ENCODE peak calls at places on chromosomes 3 and 15, in four cellular contexts. B, D, P and G are unnamed samples.

GRCh38 chr3:100127792-100128191 is 13.5 kb upstream of the FILIP1L start:
- DNase-seq in B (no peak), D (no peak), P (no peak), G (no peak)

GRCh38 chr15:65638681-65639089 is 16.9 kb downstream of the SLC24A1 start:
- DNase-seq in B (peak), D (peak), P (no peak), G (peak)

GRCh38 chr3:126308394-126309125 is 48.6 kb downstream of the KLF15 start:
- DNase-seq in B (no peak), D (no peak), P (peak), G (no peak)

GRCh38 chr15:68290715-68291114 is 13.2 kb downstream of the FEM1B start:
- DNase-seq in B (no peak), D (no peak), P (no peak), G (no peak)

GRCh38 chr15:34847598-34847997 is 52.2 kb upstream of the ACTC1 start:
- DNase-seq in B (no peak), D (peak), P (no peak), G (peak)

GRCh38 chr15:79401301-79401700 is 30.8 kb upstream of the MINAR1 start:
- DNase-seq in B (no peak), D (no peak), P (no peak), G (no peak)

GRCh38 chr3:192607798-192608197 is 119.5 kb downstream of the FGF12 start:
- DNase-seq in B (no peak), D (no peak), P (no peak), G (no peak)

GRCh38 chr3:140724856-140725812 is 47.3 kb downstream of the TRIM42 start:
- DNase-seq in B (no peak), D (no peak), P (no peak), G (no peak)

GRCh38 chr3:187750041-187750512 is 4.8 kb upstream of the BCL6 start:
- DNase-seq in B (no peak), D (peak), P (no peak), G (no peak)

GRCh38 chr15:77419050-77419835 is 661 bp downstream of the PEAK1 start:
- DNase-seq in B (peak), D (peak), P (peak), G (peak)

GRCh38 chr15:84992157-84992940 is 10.7 kb downstream of the PDE8A start:
- DNase-seq in B (no peak), D (peak), P (no peak), G (peak)

GRCh38 chr3:128902426-128902825 is 23.0 kb downstream of the ACAD9 start:
- DNase-seq in B (no peak), D (no peak), P (no peak), G (no peak)

GRCh38 chr15:47184405-47185221 is 532.7 kb upstream of the SEMA6D start:
- DNase-seq in B (no peak), D (peak), P (no peak), G (peak)

GRCh38 chr3:123084192-123084591 is 17.4 kb downstream of the PDIA5 start:
- DNase-seq in B (no peak), D (no peak), P (peak), G (no peak)

DNA sequence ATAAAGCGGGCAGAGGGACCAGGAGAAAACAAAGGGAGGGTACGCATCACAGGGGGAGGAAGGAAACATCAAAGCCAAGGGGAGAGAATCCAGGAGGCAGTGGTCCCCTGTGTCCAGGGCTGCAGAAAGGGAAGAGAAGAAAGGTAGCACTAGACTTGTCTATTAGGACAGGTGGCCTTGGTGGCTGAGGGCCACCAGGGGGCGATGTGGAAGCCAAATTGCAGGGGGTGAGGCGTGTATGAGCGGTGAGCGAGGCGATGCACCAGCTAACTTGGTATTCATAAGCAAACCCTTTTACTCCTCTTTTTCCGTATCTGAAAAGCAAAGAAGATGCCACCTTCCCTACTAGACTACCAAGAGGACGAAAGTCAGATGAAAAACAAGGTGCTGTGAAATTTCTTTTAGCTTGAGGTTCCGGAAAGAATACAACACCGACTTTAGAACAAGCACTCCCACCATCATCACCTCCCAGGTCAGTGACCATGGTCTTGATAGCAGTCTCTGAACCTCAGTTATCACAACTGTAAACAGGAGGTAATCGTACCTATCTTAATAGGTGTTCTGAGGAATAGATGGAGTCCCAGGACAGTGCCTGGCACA is 654.4 kb upstream of the ADAMTS9 start:
- DNase-seq in B (no peak), D (peak), P (no peak), G (peak)
- TF ChIP-seq CTCF in B (no peak), D (peak), P (peak), G (peak)

DNA sequence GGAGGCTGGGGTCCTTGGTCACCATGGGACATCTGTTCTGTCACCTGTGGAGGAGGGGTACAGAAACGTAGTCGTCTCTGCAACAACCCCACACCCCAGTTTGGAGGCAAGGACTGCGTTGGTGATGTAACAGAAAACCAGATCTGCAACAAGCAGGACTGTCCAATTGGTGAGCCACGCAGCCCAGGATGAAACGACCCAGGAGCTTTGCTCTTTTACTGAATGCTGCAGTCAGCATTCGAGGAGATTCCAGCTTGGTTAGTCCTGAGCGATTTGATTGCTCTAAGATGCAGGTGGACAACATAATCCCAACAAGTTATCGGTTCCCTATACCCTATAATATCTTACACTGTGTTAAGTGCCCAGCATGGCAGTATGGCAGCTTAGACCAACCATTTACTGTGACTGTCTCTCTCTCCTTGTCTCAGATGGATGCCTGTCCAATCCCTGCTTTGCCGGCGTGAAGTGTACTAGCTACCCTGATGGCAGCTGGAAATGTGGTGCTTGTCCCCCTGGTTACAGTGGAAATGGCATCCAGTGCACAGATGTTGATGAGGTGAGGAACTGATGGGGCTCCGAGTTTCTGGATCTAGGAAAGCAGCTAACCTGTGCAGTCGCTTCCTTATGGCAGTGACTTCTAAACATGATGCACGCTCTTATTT is 7.8 kb downstream of the THBS1 start:
- DNase-seq in B (no peak), D (peak), P (no peak), G (peak)
- H3K4me3 ChIP-seq in B (no peak), D (no peak), P (no peak), G (no peak)

GRCh38 chr15:67137319-67137718 is 71.9 kb downstream of the SMAD3 start:
- DNase-seq in B (no peak), D (no peak), P (no peak), G (no peak)

GRCh38 chr15:67136802-67137201 is 71.4 kb downstream of the SMAD3 start:
- DNase-seq in B (no peak), D (no peak), P (no peak), G (no peak)

GRCh38 chr15:67133738-67134576 is 68.6 kb downstream of the SMAD3 start:
- DNase-seq in B (no peak), D (peak), P (no peak), G (peak)

GRCh38 chr15:67134577-67135492 is 69.4 kb downstream of the SMAD3 start:
- DNase-seq in B (no peak), D (no peak), P (no peak), G (no peak)

DNA sequence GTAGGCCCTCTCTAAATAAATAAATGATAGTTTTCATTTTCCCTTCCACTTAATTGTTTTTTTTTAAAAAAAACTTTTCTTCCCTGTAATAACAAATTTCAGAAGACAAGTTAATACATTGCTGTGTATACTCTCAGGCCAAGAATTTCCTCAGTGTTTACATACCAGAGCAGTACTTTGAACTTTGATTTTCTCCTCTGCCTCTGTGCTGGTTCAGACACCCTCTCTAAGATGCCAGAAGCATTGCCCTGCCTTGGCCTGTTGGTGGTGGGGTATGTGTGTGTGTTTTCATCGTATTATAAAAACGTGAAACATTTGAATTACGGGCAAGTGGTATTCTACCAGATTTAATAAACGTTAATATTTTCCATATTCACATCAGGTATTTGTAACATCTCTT is 70.1 kb downstream of the SMAD3 start:
- DNase-seq in B (no peak), D (peak), P (no peak), G (peak)
- TF ChIP-seq CTCF in B (no peak), D (no peak), P (no peak), G (no peak)

DNA sequence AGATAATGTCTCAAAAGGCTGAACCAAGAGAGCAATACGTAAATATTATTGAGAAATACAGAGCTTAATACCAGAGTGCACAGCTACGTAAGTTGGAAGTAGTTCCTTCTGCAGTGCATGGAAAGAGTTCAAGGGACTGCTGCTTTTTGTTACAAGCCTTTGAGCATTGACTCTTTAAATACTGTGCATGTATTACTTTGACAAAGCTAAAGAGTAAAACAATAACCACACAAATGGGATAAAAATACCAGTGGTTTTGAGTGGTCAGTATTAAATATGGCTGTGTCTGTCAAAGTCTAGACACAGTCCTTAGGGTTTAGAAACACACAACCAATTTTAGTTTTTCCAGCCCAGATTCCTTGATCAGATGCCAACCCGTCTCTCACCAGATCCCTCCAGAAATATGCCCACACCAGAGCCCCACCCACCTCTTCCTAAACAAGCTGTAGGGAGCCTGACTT is 62.1 kb downstream of the SSR3 start:
- DNase-seq in B (no peak), D (peak), P (no peak), G (no peak)
- H3K4me3 ChIP-seq in B (no peak), D (no peak), P (no peak), G (no peak)

DNA sequence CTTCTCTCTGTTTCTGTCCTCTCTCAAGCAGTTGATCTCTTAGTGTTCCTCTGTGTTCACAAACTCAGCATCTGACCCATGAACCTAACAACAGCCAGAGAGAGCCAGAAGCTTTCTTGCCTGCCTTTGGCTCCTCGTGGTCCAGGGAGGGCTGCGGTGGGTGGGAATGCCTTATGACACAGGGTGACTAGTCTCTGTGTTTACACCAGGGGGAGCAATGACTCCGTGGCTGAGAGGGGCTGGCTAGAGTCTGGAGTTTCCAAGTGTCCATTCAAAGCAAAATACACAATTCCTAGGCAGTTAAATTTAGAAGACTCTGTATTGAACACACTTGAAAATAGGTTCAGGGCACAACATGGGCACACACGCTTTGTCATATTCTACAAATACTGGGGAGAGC is 370.0 kb upstream of the FRG2C start:
- DNase-seq in B (peak), D (peak), P (peak), G (peak)
- TF ChIP-seq CTCF in B (peak), D (peak), P (peak), G (peak)

GRCh38 chr3:35640736-35641135 is 1.4 kb downstream of the ARPP21 start:
- DNase-seq in B (no peak), D (no peak), P (no peak), G (no peak)

GRCh38 chr3:35638640-35639250 is 580 bp upstream of the ARPP21 start:
- DNase-seq in B (no peak), D (no peak), P (no peak), G (no peak)

GRCh38 chr3:35639251-35640185 is at the start of gene ARPP21:
- DNase-seq in B (no peak), D (peak), P (no peak), G (peak)

GRCh38 chr3:35641920-35642532 is 2.7 kb downstream of the ARPP21 start:
- DNase-seq in B (no peak), D (no peak), P (no peak), G (no peak)

DNA sequence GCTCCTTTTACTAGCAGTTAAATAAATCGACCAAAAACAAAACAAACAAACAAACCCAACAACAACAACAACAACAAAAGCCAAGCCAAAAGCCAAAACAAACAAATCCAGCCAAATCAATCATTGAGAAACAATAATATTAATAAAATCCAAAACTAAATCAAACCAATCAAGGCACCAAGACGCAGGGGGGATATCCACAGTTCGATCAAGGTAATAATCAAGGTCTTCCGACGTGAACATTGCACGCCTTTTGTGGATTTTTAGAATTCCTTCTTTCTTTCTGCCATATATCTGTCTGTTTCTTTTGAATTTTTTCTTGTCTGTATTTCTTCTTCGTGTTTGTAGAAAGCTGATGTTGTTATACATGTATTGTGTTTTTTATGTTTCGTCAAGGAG is 860 bp downstream of the ARPP21 start:
- DNase-seq in B (no peak), D (no peak), P (no peak), G (no peak)
- H3K4me3 ChIP-seq in B (no peak), D (peak), P (peak), G (peak)